ENCODE peak calls at places on chromosome 10, in ten cellular contexts. P is lower leg skin; F is stimulated activated CD4-positive, alpha-beta T cell treated with anti-CD3 and anti-CD28 coated beads, Interleukin-2, amount 100 ng/mL, for 48 hours; D is endothelial cell; B is HEK293T; L is tibial artery; H is left ventricle myocardium inferior; T is DMS53; Y is endodermal cell; Z is effector memory CD8-positive, alpha-beta T cell. J is an unnamed sample.

GRCh38 chr10:102152545-102152890 is 329 bp downstream of the NOLC1 start:
- DNase-seq in L (no peak), B (peak), D (no peak), P (no peak), Z (no peak), F (peak), H (no peak), Y (no peak), T (peak), J (no peak)

GRCh38 chr10:131841669-131842139 is 59.1 kb upstream of the PPP2R2D start:
- DNase-seq in Z (no peak), P (peak), Y (peak), T (no peak), F (no peak), L (peak), H (no peak), B (no peak), D (no peak), J (no peak)

GRCh38 chr10:23186178-23186577 is 5.9 kb upstream of the PTF1A start:
- DNase-seq in Z (no peak), B (no peak), L (no peak), P (no peak), D (no peak), T (no peak), Y (no peak), H (no peak), F (no peak), J (no peak)

GRCh38 chr10:53894145-53894544 is 906.9 kb downstream of the PCDH15 start:
- DNase-seq in D (no peak), Y (no peak), Z (no peak), P (no peak), H (no peak), B (no peak), T (peak), L (no peak), F (no peak), J (no peak)

GRCh38 chr10:77409697-77410471 is 227.7 kb downstream of the KCNMA1 start:
- DNase-seq in P (no peak), T (peak), B (no peak), Z (no peak), L (no peak), Y (no peak), H (no peak), D (no peak), F (no peak), J (no peak)

GRCh38 chr10:123571978-123572377 is 94.2 kb upstream of the GPR26 start:
- DNase-seq in D (no peak), T (no peak), B (no peak), F (no peak), L (no peak), P (no peak), Z (no peak), Y (peak), H (no peak), J (no peak)

GRCh38 chr10:90288403-90288933 is 569.4 kb downstream of the HTR7 start:
- DNase-seq in Z (no peak), H (no peak), F (no peak), P (no peak), Y (peak), D (no peak), B (no peak), L (no peak), T (peak), J (peak)

GRCh38 chr10:4353059-4353655 is 472.9 kb upstream of the AKR1E2 start:
- DNase-seq in H (no peak), B (no peak), D (no peak), L (no peak), Z (no peak), P (no peak), Y (peak), F (no peak), T (peak), J (peak)

GRCh38 chr10:63798599-63799498 is 277.6 kb downstream of the REEP3 start:
- DNase-seq in Y (no peak), D (peak), T (peak), F (no peak), B (no peak), Z (no peak), L (peak), H (peak), P (peak), J (peak)

GRCh38 chr10:3027866-3028265 is 39.5 kb upstream of the PFKP start:
- DNase-seq in D (no peak), F (no peak), Z (no peak), T (no peak), L (no peak), Y (no peak), B (no peak), H (no peak), P (no peak), J (no peak)

GRCh38 chr10:122435212-122435827 is 19.1 kb upstream of the ARMS2 start:
- DNase-seq in T (peak), F (no peak), L (no peak), H (no peak), P (no peak), B (no peak), D (no peak), Z (peak), Y (no peak), J (peak)

GRCh38 chr10:74928742-74929191 is 102.4 kb downstream of the KAT6B start:
- DNase-seq in P (no peak), Z (no peak), B (no peak), L (no peak), T (no peak), Y (no peak), D (no peak), H (no peak), F (no peak), J (no peak)

J was measured in mesendoderm.